ENCODE peak calls at places on chromosomes 16 and 17, in nine cellular contexts. One of them, this sample, is unnamed.

GRCh38 chr17:9217151-9218067 is 196.1 kb downstream of the NTN1 start:
- DNase-seq in Karpas-422: no peak
- DNase-seq in astrocyte of the cerebellum: no peak
- DNase-seq in Calu3: no peak
- DNase-seq in HT-29: no peak
- DNase-seq in NCI-H2081: no peak
- DNase-seq in Caco-2: peak
- DNase-seq in NCI-H774: no peak
- DNase-seq in bronchial epithelial cell: peak
- DNase-seq in this sample: no peak

GRCh38 chr16:87877942-87878507 is 8.7 kb upstream of the SLC7A5 start:
- DNase-seq in Karpas-422: peak
- DNase-seq in astrocyte of the cerebellum: no peak
- DNase-seq in Calu3: peak
- DNase-seq in HT-29: no peak
- DNase-seq in NCI-H2081: no peak
- DNase-seq in Caco-2: peak
- DNase-seq in NCI-H774: no peak
- DNase-seq in bronchial epithelial cell: no peak
- DNase-seq in this sample: no peak

GRCh38 chr17:4895676-4896331 is 3.5 kb upstream of the C17orf107 start:
- DNase-seq in Karpas-422: no peak
- DNase-seq in astrocyte of the cerebellum: no peak
- DNase-seq in Calu3: no peak
- DNase-seq in HT-29: no peak
- DNase-seq in NCI-H2081: no peak
- DNase-seq in Caco-2: no peak
- DNase-seq in NCI-H774: no peak
- DNase-seq in bronchial epithelial cell: no peak
- DNase-seq in this sample: no peak

GRCh38 chr17:28746611-28747045 is 2.8 kb downstream of the TRAF4 start:
- DNase-seq in Karpas-422: no peak
- DNase-seq in astrocyte of the cerebellum: no peak
- DNase-seq in Calu3: peak
- DNase-seq in HT-29: peak
- DNase-seq in NCI-H2081: peak
- DNase-seq in Caco-2: peak
- DNase-seq in NCI-H774: peak
- DNase-seq in bronchial epithelial cell: no peak
- DNase-seq in this sample: peak

GRCh38 chr17:76240461-76241204 is at the start of gene RNF157:
- DNase-seq in Karpas-422: no peak
- DNase-seq in astrocyte of the cerebellum: no peak
- DNase-seq in Calu3: peak
- DNase-seq in HT-29: no peak
- DNase-seq in NCI-H2081: peak
- DNase-seq in Caco-2: peak
- DNase-seq in NCI-H774: peak
- DNase-seq in bronchial epithelial cell: no peak
- DNase-seq in this sample: peak

GRCh38 chr17:78239489-78239931 is 8.1 kb downstream of the TMEM235 start:
- DNase-seq in Karpas-422: peak
- DNase-seq in astrocyte of the cerebellum: no peak
- DNase-seq in Calu3: no peak
- DNase-seq in HT-29: no peak
- DNase-seq in NCI-H2081: no peak
- DNase-seq in Caco-2: no peak
- DNase-seq in NCI-H774: no peak
- DNase-seq in bronchial epithelial cell: no peak
- DNase-seq in this sample: no peak

GRCh38 chr16:66081967-66082366 is 284.5 kb upstream of the CDH5 start:
- DNase-seq in Karpas-422: no peak
- DNase-seq in astrocyte of the cerebellum: no peak
- DNase-seq in Calu3: no peak
- DNase-seq in HT-29: peak
- DNase-seq in NCI-H2081: no peak
- DNase-seq in Caco-2: no peak
- DNase-seq in NCI-H774: no peak
- DNase-seq in bronchial epithelial cell: peak
- DNase-seq in this sample: no peak

GRCh38 chr16:47567321-47567720 is 106.2 kb downstream of the PHKB start:
- DNase-seq in Karpas-422: peak
- DNase-seq in astrocyte of the cerebellum: no peak
- DNase-seq in Calu3: no peak
- DNase-seq in HT-29: no peak
- DNase-seq in NCI-H2081: no peak
- DNase-seq in Caco-2: no peak
- DNase-seq in NCI-H774: no peak
- DNase-seq in bronchial epithelial cell: no peak
- DNase-seq in this sample: no peak

GRCh38 chr16:62194828-62195227 is 158.6 kb upstream of the CDH8 start:
- DNase-seq in Karpas-422: peak
- DNase-seq in astrocyte of the cerebellum: no peak
- DNase-seq in Calu3: no peak
- DNase-seq in HT-29: no peak
- DNase-seq in NCI-H2081: no peak
- DNase-seq in Caco-2: no peak
- DNase-seq in NCI-H774: no peak
- DNase-seq in bronchial epithelial cell: peak
- DNase-seq in this sample: peak

GRCh38 chr17:78908426-78908825 is 5.4 kb upstream of the CEP295NL start:
- DNase-seq in Karpas-422: no peak
- DNase-seq in astrocyte of the cerebellum: no peak
- DNase-seq in Calu3: no peak
- DNase-seq in HT-29: no peak
- DNase-seq in NCI-H2081: peak
- DNase-seq in Caco-2: no peak
- DNase-seq in NCI-H774: peak
- DNase-seq in bronchial epithelial cell: no peak
- DNase-seq in this sample: no peak

GRCh38 chr17:29359777-29360176 is 30.4 kb upstream of the TAOK1 start:
- DNase-seq in Karpas-422: no peak
- DNase-seq in astrocyte of the cerebellum: no peak
- DNase-seq in Calu3: no peak
- DNase-seq in HT-29: no peak
- DNase-seq in NCI-H2081: no peak
- DNase-seq in Caco-2: no peak
- DNase-seq in NCI-H774: no peak
- DNase-seq in bronchial epithelial cell: no peak
- DNase-seq in this sample: no peak

GRCh38 chr16:76668207-76668725 is 391.1 kb downstream of the CNTNAP4 start:
- DNase-seq in Karpas-422: peak
- DNase-seq in astrocyte of the cerebellum: no peak
- DNase-seq in Calu3: peak
- DNase-seq in HT-29: peak
- DNase-seq in NCI-H2081: no peak
- DNase-seq in Caco-2: peak
- DNase-seq in NCI-H774: no peak
- DNase-seq in bronchial epithelial cell: no peak
- DNase-seq in this sample: no peak